ENCODE peak calls at places on chromosomes 3 and 15, in nine cellular contexts. B, M, F, N, H, S, P, C and G are unnamed samples.

GRCh38 chr3:65607101-65607500 is 431.6 kb downstream of the MAGI1 start:
- DNase-seq in M (no peak), P (no peak), S (no peak), C (no peak), H (no peak), N (no peak), F (no peak), B (no peak), G (no peak)

GRCh38 chr15:64105113-64105704 is 9.4 kb downstream of the SNX1 start:
- DNase-seq in N (no peak), F (peak), S (no peak), H (no peak), M (no peak), C (no peak), P (no peak), B (no peak), G (no peak)

GRCh38 chr15:37682304-37682703 is 252.1 kb upstream of the TMCO5A start:
- DNase-seq in P (no peak), S (no peak), C (no peak), N (no peak), F (peak), B (no peak), M (no peak), H (no peak), G (no peak)

GRCh38 chr3:192817053-192817452 is 89.7 kb upstream of the FGF12 start:
- DNase-seq in N (no peak), S (no peak), F (peak), M (no peak), B (no peak), C (no peak), H (no peak), P (no peak), G (no peak)

GRCh38 chr3:156010829-156011228 is 109.5 kb upstream of the KCNAB1 start:
- DNase-seq in M (peak), P (no peak), F (no peak), B (no peak), N (no peak), C (no peak), S (no peak), H (no peak), G (no peak)

GRCh38 chr3:136783708-136784191 is 31.6 kb upstream of the STAG1 start:
- DNase-seq in P (no peak), N (no peak), M (no peak), H (no peak), C (no peak), S (no peak), F (peak), B (no peak), G (no peak)

GRCh38 chr15:60115579-60116415 is 111.7 kb downstream of the FOXB1 start:
- DNase-seq in M (no peak), S (no peak), B (no peak), F (peak), P (no peak), N (no peak), C (no peak), H (no peak), G (no peak)

GRCh38 chr3:27022096-27022761 is 347.0 kb downstream of the NEK10 start:
- DNase-seq in F (no peak), S (no peak), H (no peak), P (no peak), B (no peak), M (no peak), N (no peak), C (no peak), G (no peak)

GRCh38 chr3:130699765-130700164 is 46.9 kb downstream of the PIK3R4 start:
- DNase-seq in B (no peak), C (no peak), S (no peak), N (no peak), F (peak), M (no peak), P (no peak), H (no peak), G (no peak)

GRCh38 chr3:155323063-155323666 is 29.7 kb upstream of the STRIT1 start:
- DNase-seq in B (no peak), N (no peak), H (peak), S (no peak), M (peak), P (peak), F (peak), C (no peak), G (no peak)

GRCh38 chr15:80494311-80494710 is 90.1 kb downstream of the ARNT2 start:
- DNase-seq in N (no peak), H (peak), B (no peak), C (no peak), M (no peak), F (peak), P (no peak), S (no peak), G (no peak)

GRCh38 chr15:68317281-68318007 is 39.9 kb downstream of the FEM1B start:
- DNase-seq in H (no peak), N (no peak), B (peak), M (no peak), P (no peak), S (no peak), F (no peak), C (no peak), G (no peak)

GRCh38 chr15:80151148-80151547 is 1.7 kb upstream of the FAH start:
- DNase-seq in N (no peak), H (no peak), M (no peak), B (no peak), C (no peak), F (no peak), S (no peak), P (no peak), G (no peak)

GRCh38 chr3:10337323-10338163 is 16.6 kb upstream of the SEC13 start:
- DNase-seq in C (no peak), N (no peak), B (no peak), M (no peak), P (no peak), F (no peak), S (no peak), H (no peak), G (no peak)

GRCh38 chr15:90351479-90352108 is 490 bp upstream of the ZNF774 start:
- DNase-seq in N (no peak), P (no peak), C (no peak), M (no peak), S (no peak), H (no peak), F (no peak), B (peak), G (no peak)

GRCh38 chr3:114640126-114640525 is 346.3 kb downstream of the TIGIT start:
- DNase-seq in C (no peak), M (no peak), P (no peak), H (no peak), B (no peak), N (no peak), S (no peak), F (no peak), G (no peak)

GRCh38 chr3:48930590-48930989 is 11.9 kb downstream of the ARIH2 start:
- DNase-seq in M (no peak), B (no peak), F (no peak), H (no peak), S (no peak), N (no peak), P (no peak), C (no peak), G (no peak)